ENCODE peak calls at places on chromosome 19, in six cellular contexts. Q is progenitor cell of endocrine pancreas, H is RWPE1, C is transverse colon, Y is mesothelial cell of epicardium, A is hepatocyte. N is an unnamed sample.
A peak's percentile ranks its signal among the peaks of the same experiment; 100 is the strongest.

GRCh38 chr19:32866564-32867265 is 2.9 kb downstream of the SLC7A9 start:
- DNase-seq in Q (no peak), H (no peak), C (no peak), Y (no peak), A (no peak), N (no peak)

GRCh38 chr19:45472557-45473365 is 5.0 kb downstream of the FOSB start:
- DNase-seq in Q (no peak), H (no peak), C (no peak), Y (no peak), A (peak; percentile 28), N (no peak)

GRCh38 chr19:45474941-45475516 is 7.2 kb downstream of the FOSB start:
- DNase-seq in Q (no peak), H (no peak), C (no peak), Y (no peak), A (peak; percentile 25), N (no peak)

GRCh38 chr19:18594824-18595373 is 6.3 kb downstream of the REX1BD start:
- DNase-seq in Q (no peak), H (no peak), C (no peak), Y (no peak), A (no peak), N (no peak)

GRCh38 chr19:18397242-18398202 is at the start of gene LRRC25:
- DNase-seq in Q (no peak), H (no peak), C (no peak), Y (no peak), A (no peak), N (no peak)

GRCh38 chr19:47863514-47863936 is 4.5 kb downstream of the TPRX2 start:
- DNase-seq in Q (peak; percentile 96), H (peak; percentile 83), C (peak; percentile 84), Y (peak; percentile 91), A (peak; percentile 92), N (peak; percentile 79)

GRCh38 chr19:7979011-7979410 is 26.4 kb downstream of the ELAVL1 start:
- DNase-seq in Q (no peak), H (no peak), C (no peak), Y (no peak), A (no peak), N (no peak)

GRCh38 chr19:3658004-3658822 is 31.6 kb upstream of the CACTIN start:
- DNase-seq in Q (no peak), H (no peak), C (no peak), Y (no peak), A (no peak), N (no peak)

GRCh38 chr19:9306443-9306842 is 3.2 kb downstream of the ZNF699 start:
- DNase-seq in Q (no peak), H (peak; percentile 3), C (no peak), Y (no peak), A (no peak), N (peak; percentile 94)

GRCh38 chr19:29641597-29641996 is 23.7 kb upstream of the PLEKHF1 start:
- DNase-seq in Q (no peak), H (no peak), C (no peak), Y (no peak), A (no peak), N (no peak)

GRCh38 chr19:15114153-15114540 is 6.9 kb downstream of the SYDE1 start:
- DNase-seq in Q (no peak), H (no peak), C (no peak), Y (no peak), A (no peak), N (no peak)

GRCh38 chr19:10007811-10008211 is 2.5 kb downstream of the COL5A3 start:
- DNase-seq in Q (no peak), H (no peak), C (no peak), Y (no peak), A (no peak), N (no peak)

GRCh38 chr19:32674153-32674958 is 624 bp downstream of the ANKRD27 start:
- DNase-seq in Q (peak; percentile 47), H (no peak), C (no peak), Y (no peak), A (no peak), N (no peak)

GRCh38 chr19:42068361-42068755 is 1.6 kb downstream of the GRIK5 start:
- DNase-seq in Q (no peak), H (no peak), C (no peak), Y (no peak), A (no peak), N (no peak)

GRCh38 chr19:16338470-16339360 is 14.1 kb downstream of the KLF2 start:
- DNase-seq in Q (no peak), H (peak; percentile 64), C (peak; percentile 40), Y (no peak), A (no peak), N (peak; percentile 91)

GRCh38 chr19:55550321-55550650 is 4.9 kb upstream of the SBK3 start:
- DNase-seq in Q (no peak), H (no peak), C (no peak), Y (no peak), A (no peak), N (no peak)

GRCh38 chr19:45424191-45425058 is 708 bp upstream of the ERCC1 start:
- DNase-seq in Q (no peak), H (peak; percentile 93), C (peak; percentile 75), Y (no peak), A (peak; percentile 87), N (peak; percentile 95)

GRCh38 chr19:8702350-8702749 is 3.8 kb upstream of the ACTL9 start:
- DNase-seq in Q (no peak), H (no peak), C (no peak), Y (no peak), A (no peak), N (no peak)

GRCh38 chr19:15576526-15577156 is 38.4 kb upstream of the CYP4F8 start:
- DNase-seq in Q (no peak), H (no peak), C (no peak), Y (no peak), A (no peak), N (no peak)

GRCh38 chr19:42596391-42597071 is 1.8 kb upstream of the CEACAM8 start:
- DNase-seq in Q (peak; percentile 48), H (no peak), C (peak; percentile 39), Y (no peak), A (peak; percentile 41), N (peak; percentile 24)

GRCh38 chr19:19034204-19034624 is 811 bp downstream of the ARMC6 start:
- DNase-seq in Q (no peak), H (peak; percentile 91), C (peak; percentile 78), Y (no peak), A (peak; percentile 85), N (peak; percentile 82)

GRCh38 chr19:56720281-56720680 is 48.7 kb upstream of the ZNF835 start:
- DNase-seq in Q (no peak), H (no peak), C (no peak), Y (no peak), A (no peak), N (no peak)

GRCh38 chr19:42153606-42154405 is 21.6 kb upstream of the POU2F2 start:
- DNase-seq in Q (no peak), H (no peak), C (no peak), Y (no peak), A (no peak), N (no peak)

GRCh38 chr19:29308977-29309520 is 96.1 kb upstream of the UQCRFS1 start:
- DNase-seq in Q (no peak), H (no peak), C (no peak), Y (no peak), A (no peak), N (no peak)

GRCh38 chr19:29520390-29520789 is 5.4 kb upstream of the VSTM2B start:
- DNase-seq in Q (no peak), H (no peak), C (no peak), Y (no peak), A (no peak), N (no peak)

GRCh38 chr19:58330458-58330857 is 3.7 kb downstream of the ZSCAN22 start:
- DNase-seq in Q (no peak), H (peak; percentile 83), C (no peak), Y (no peak), A (peak; percentile 31), N (peak; percentile 88)

GRCh38 chr19:33442706-33443105 is 69.2 kb downstream of the CEBPG start:
- DNase-seq in Q (no peak), H (no peak), C (no peak), Y (no peak), A (no peak), N (no peak)

GRCh38 chr19:3655402-3656072 is 28.9 kb upstream of the CACTIN start:
- DNase-seq in Q (no peak), H (peak; percentile 93), C (peak; percentile 37), Y (no peak), A (peak; percentile 76), N (peak; percentile 76)

GRCh38 chr19:11152318-11153062 is 3.1 kb downstream of the SPC24 start:
- DNase-seq in Q (no peak), H (peak; percentile 35), C (peak; percentile 65), Y (no peak), A (no peak), N (peak; percentile 82)

GRCh38 chr19:23914402-23915286 is at the start of gene ZNF726:
- DNase-seq in Q (peak; percentile 25), H (peak; percentile 96), C (peak; percentile 76), Y (peak; percentile 28), A (no peak), N (peak; percentile 96)

GRCh38 chr19:6021878-6022569 is 44.1 kb upstream of the RANBP3 start:
- DNase-seq in Q (peak; percentile 61), H (peak; percentile 40), C (peak; percentile 81), Y (peak; percentile 70), A (peak; percentile 92), N (peak; percentile 85)

GRCh38 chr19:47107201-47107952 is 6.2 kb downstream of the ZC3H4 start:
- DNase-seq in Q (no peak), H (no peak), C (no peak), Y (no peak), A (peak; percentile 72), N (peak; percentile 78)

GRCh38 chr19:41711376-41712261 is 3.2 kb downstream of the CEACAM5 start:
- DNase-seq in Q (no peak), H (no peak), C (peak; percentile 69), Y (no peak), A (no peak), N (no peak)

GRCh38 chr19:42466521-42467436 is 24.0 kb upstream of the CXCL17 start:
- DNase-seq in Q (no peak), H (no peak), C (no peak), Y (no peak), A (no peak), N (no peak)

GRCh38 chr19:35801828-35802227 is 10.8 kb downstream of the PRODH2 start:
- DNase-seq in Q (no peak), H (no peak), C (no peak), Y (no peak), A (no peak), N (no peak)

GRCh38 chr19:52391135-52391534 is 6.5 kb upstream of the ZNF528 start:
- DNase-seq in Q (no peak), H (no peak), C (no peak), Y (no peak), A (no peak), N (no peak)
- TF ChIP-seq CTCF in Q (peak; percentile 15), H (no peak), C (no peak), Y (no peak), A (no peak), N (no peak)

GRCh38 chr19:40570313-40571004 is 6.2 kb upstream of the SHKBP1 start:
- DNase-seq in Q (peak; percentile 92), H (peak; percentile 99), C (peak; percentile 100), Y (peak; percentile 96), A (peak; percentile 100), N (peak; percentile 98)
- TF ChIP-seq CTCF in Q (no peak), H (no peak), C (peak; percentile 32), Y (no peak), A (no peak), N (no peak)

GRCh38 chr19:20247016-20247683 is 80.1 kb downstream of the ZNF486 start:
- DNase-seq in Q (peak; percentile 29), H (no peak), C (no peak), Y (no peak), A (peak; percentile 58), N (peak; percentile 5)
- TF ChIP-seq CTCF in Q (peak; percentile 74), H (peak; percentile 14), C (no peak), Y (peak; percentile 34), A (peak; percentile 64), N (no peak)

GRCh38 chr19:1698636-1699035 is 46.2 kb upstream of the TCF3 start:
- DNase-seq in Q (no peak), H (no peak), C (no peak), Y (no peak), A (no peak), N (no peak)
- TF ChIP-seq CTCF in Q (no peak), H (no peak), C (no peak), Y (no peak), A (no peak), N (no peak)